ENCODE peak calls at places on chromosomes 1 and 21, in four cellular contexts. One of them, this sample, is unnamed.

GRCh38 chr1:246631426-246631825 is 65.2 kb downstream of the CNST start:
- DNase-seq in IMR-90: peak
- DNase-seq in H1: no peak
- DNase-seq in GM12878: no peak
- DNase-seq in this sample: no peak

GRCh38 chr1:83849191-83850061 is 149.5 kb downstream of the TTLL7 start:
- DNase-seq in IMR-90: no peak
- DNase-seq in H1: no peak
- DNase-seq in GM12878: no peak
- DNase-seq in this sample: no peak

GRCh38 chr1:165666152-165666551 is 32.2 kb downstream of the ALDH9A1 start:
- DNase-seq in IMR-90: peak
- DNase-seq in H1: no peak
- DNase-seq in GM12878: no peak
- DNase-seq in this sample: no peak

GRCh38 chr1:164787834-164788231 is 228.8 kb downstream of the PBX1 start:
- DNase-seq in IMR-90: no peak
- DNase-seq in H1: no peak
- DNase-seq in GM12878: no peak
- DNase-seq in this sample: no peak

GRCh38 chr1:88029142-88029541 is 654.9 kb upstream of the PKN2 start:
- DNase-seq in IMR-90: peak
- DNase-seq in H1: no peak
- DNase-seq in GM12878: no peak
- DNase-seq in this sample: no peak

GRCh38 chr1:101238041-101238515 is 1.3 kb downstream of the S1PR1 start:
- DNase-seq in IMR-90: no peak
- DNase-seq in H1: no peak
- DNase-seq in GM12878: no peak
- DNase-seq in this sample: no peak

GRCh38 chr21:44759628-44760285 is 41.9 kb downstream of the UBE2G2 start:
- DNase-seq in IMR-90: no peak
- DNase-seq in H1: no peak
- DNase-seq in GM12878: no peak
- DNase-seq in this sample: no peak

GRCh38 chr21:41977034-41977950 is 23.5 kb upstream of the C2CD2 start:
- DNase-seq in IMR-90: no peak
- DNase-seq in H1: peak
- DNase-seq in GM12878: no peak
- DNase-seq in this sample: no peak

GRCh38 chr1:188778578-188778977 is 1699.1 kb downstream of the BRINP3 start:
- DNase-seq in IMR-90: peak
- DNase-seq in H1: no peak
- DNase-seq in GM12878: no peak
- DNase-seq in this sample: no peak

GRCh38 chr1:111948209-111949131 is 41.0 kb downstream of the KCND3 start:
- DNase-seq in IMR-90: no peak
- DNase-seq in H1: no peak
- DNase-seq in GM12878: no peak
- DNase-seq in this sample: no peak

GRCh38 chr1:53553734-53554509 is 94.7 kb downstream of the DMRTB1 start:
- DNase-seq in IMR-90: no peak
- DNase-seq in H1: no peak
- DNase-seq in GM12878: no peak
- DNase-seq in this sample: no peak

GRCh38 chr1:171742577-171742922 is 685 bp upstream of the VAMP4 start:
- DNase-seq in IMR-90: peak
- DNase-seq in H1: peak
- DNase-seq in GM12878: no peak
- DNase-seq in this sample: peak

GRCh38 chr1:41380979-41381690 is 19.9 kb downstream of the FOXO6 start:
- DNase-seq in IMR-90: no peak
- DNase-seq in H1: no peak
- DNase-seq in GM12878: no peak
- DNase-seq in this sample: peak

GRCh38 chr1:244209955-244210354 is 158.9 kb downstream of the ZBTB18 start:
- DNase-seq in IMR-90: no peak
- DNase-seq in H1: no peak
- DNase-seq in GM12878: no peak
- DNase-seq in this sample: no peak

GRCh38 chr1:203219934-203220333 is 9.5 kb downstream of the CHIT1 start:
- DNase-seq in IMR-90: no peak
- DNase-seq in H1: peak
- DNase-seq in GM12878: no peak
- DNase-seq in this sample: no peak

GRCh38 chr1:156233421-156234127 is 8.4 kb upstream of the BGLAP start:
- DNase-seq in IMR-90: peak
- DNase-seq in H1: no peak
- DNase-seq in GM12878: no peak
- DNase-seq in this sample: no peak

GRCh38 chr1:9860887-9861286 is 37.1 kb upstream of the CLSTN1 start:
- DNase-seq in IMR-90: peak
- DNase-seq in H1: no peak
- DNase-seq in GM12878: no peak
- DNase-seq in this sample: no peak

GRCh38 chr1:2494323-2494693 is 18.2 kb downstream of the PLCH2 start:
- DNase-seq in IMR-90: peak
- DNase-seq in H1: no peak
- DNase-seq in GM12878: no peak
- DNase-seq in this sample: no peak

GRCh38 chr1:216883518-216883917 is 160.3 kb upstream of the ESRRG start:
- DNase-seq in IMR-90: no peak
- DNase-seq in H1: no peak
- DNase-seq in GM12878: no peak
- DNase-seq in this sample: no peak

GRCh38 chr1:204072951-204073836 is at the start of gene SOX13:
- DNase-seq in IMR-90: peak
- DNase-seq in H1: peak
- DNase-seq in GM12878: no peak
- DNase-seq in this sample: peak

GRCh38 chr21:15849161-15849560 is 119.4 kb downstream of the USP25 start:
- DNase-seq in IMR-90: no peak
- DNase-seq in H1: no peak
- DNase-seq in GM12878: no peak
- DNase-seq in this sample: no peak

GRCh38 chr1:241598234-241598633 is 41.9 kb downstream of the CHML start:
- DNase-seq in IMR-90: no peak
- DNase-seq in H1: no peak
- DNase-seq in GM12878: peak
- DNase-seq in this sample: no peak

GRCh38 chr1:44035726-44036408 is 4.6 kb upstream of the SLC6A9 start:
- DNase-seq in IMR-90: no peak
- DNase-seq in H1: no peak
- DNase-seq in GM12878: no peak
- DNase-seq in this sample: peak

GRCh38 chr1:221913351-221913750 is 171.5 kb upstream of the DUSP10 start:
- DNase-seq in IMR-90: peak
- DNase-seq in H1: no peak
- DNase-seq in GM12878: no peak
- DNase-seq in this sample: no peak

GRCh38 chr1:180675586-180675985 is 43.8 kb downstream of the XPR1 start:
- DNase-seq in IMR-90: peak
- DNase-seq in H1: no peak
- DNase-seq in GM12878: no peak
- DNase-seq in this sample: no peak

GRCh38 chr1:25798666-25799345 is 1.2 kb upstream of the SELENON start:
- DNase-seq in IMR-90: no peak
- DNase-seq in H1: no peak
- DNase-seq in GM12878: no peak
- DNase-seq in this sample: no peak

GRCh38 chr1:168688679-168689657 is 40.0 kb downstream of the DPT start:
- DNase-seq in IMR-90: no peak
- DNase-seq in H1: no peak
- DNase-seq in GM12878: no peak
- DNase-seq in this sample: no peak

GRCh38 chr1:155175927-155176371 is 2.3 kb downstream of the TRIM46 start:
- DNase-seq in IMR-90: no peak
- DNase-seq in H1: no peak
- DNase-seq in GM12878: no peak
- DNase-seq in this sample: no peak
- TF ChIP-seq CHD1 in IMR-90: no peak
- TF ChIP-seq CHD1 in H1: no peak
- TF ChIP-seq CHD1 in GM12878: no peak
- TF ChIP-seq CHD1 in this sample: no peak

GRCh38 chr1:40316595-40317393 is at the start of gene COL9A2:
- DNase-seq in IMR-90: no peak
- DNase-seq in H1: peak
- DNase-seq in GM12878: no peak
- DNase-seq in this sample: no peak
- TF ChIP-seq CHD1 in IMR-90: no peak
- TF ChIP-seq CHD1 in H1: no peak
- TF ChIP-seq CHD1 in GM12878: no peak
- TF ChIP-seq CHD1 in this sample: no peak

GRCh38 chr1:193104496-193104905 is 713 bp downstream of the GLRX2 start:
- DNase-seq in IMR-90: peak
- DNase-seq in H1: peak
- DNase-seq in GM12878: no peak
- DNase-seq in this sample: peak
- TF ChIP-seq CHD1 in IMR-90: no peak
- TF ChIP-seq CHD1 in H1: no peak
- TF ChIP-seq CHD1 in GM12878: no peak
- TF ChIP-seq CHD1 in this sample: peak

DNA sequence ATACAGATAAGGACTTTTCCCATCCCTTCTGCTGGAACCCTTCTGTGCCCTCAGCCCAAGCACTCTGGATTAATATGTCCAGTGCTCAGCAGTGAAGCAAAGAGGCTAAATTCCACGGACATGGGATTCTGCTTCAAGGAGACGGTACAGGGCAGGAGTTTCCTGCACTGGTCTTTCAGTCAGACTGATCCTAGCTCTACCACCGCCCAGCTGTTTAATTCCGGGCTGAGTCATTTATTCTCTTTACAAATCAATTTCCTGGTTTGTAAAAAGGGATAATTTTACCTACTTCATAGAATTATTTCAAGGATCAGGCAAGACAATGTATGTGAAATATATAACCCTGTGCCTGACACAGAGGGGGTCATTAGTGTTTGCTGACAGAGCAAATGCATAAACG is 41.6 kb upstream of the NRDC start:
- DNase-seq in IMR-90: peak
- DNase-seq in H1: no peak
- DNase-seq in GM12878: no peak
- DNase-seq in this sample: no peak
- TF ChIP-seq CHD1 in IMR-90: no peak
- TF ChIP-seq CHD1 in H1: no peak
- TF ChIP-seq CHD1 in GM12878: no peak
- TF ChIP-seq CHD1 in this sample: no peak

GRCh38 chr1:78334952-78335351 is 155.8 kb upstream of the PTGFR start:
- DNase-seq in IMR-90: no peak
- DNase-seq in H1: no peak
- DNase-seq in GM12878: no peak
- DNase-seq in this sample: no peak

GRCh38 chr1:78331799-78332198 is 159.0 kb upstream of the PTGFR start:
- DNase-seq in IMR-90: no peak
- DNase-seq in H1: no peak
- DNase-seq in GM12878: no peak
- DNase-seq in this sample: no peak

GRCh38 chr1:78329475-78329874 is 161.3 kb upstream of the PTGFR start:
- DNase-seq in IMR-90: no peak
- DNase-seq in H1: no peak
- DNase-seq in GM12878: no peak
- DNase-seq in this sample: no peak

GRCh38 chr1:78334114-78334513 is 156.7 kb upstream of the PTGFR start:
- DNase-seq in IMR-90: peak
- DNase-seq in H1: no peak
- DNase-seq in GM12878: no peak
- DNase-seq in this sample: no peak

GRCh38 chr1:78333426-78334012 is 157.3 kb upstream of the PTGFR start:
- DNase-seq in IMR-90: peak
- DNase-seq in H1: no peak
- DNase-seq in GM12878: no peak
- DNase-seq in this sample: peak
- TF ChIP-seq CHD1 in IMR-90: no peak
- TF ChIP-seq CHD1 in H1: no peak
- TF ChIP-seq CHD1 in GM12878: no peak
- TF ChIP-seq CHD1 in this sample: no peak

GRCh38 chr1:200206761-200207160 is 179.3 kb downstream of the NR5A2 start:
- DNase-seq in IMR-90: no peak
- DNase-seq in H1: no peak
- DNase-seq in GM12878: no peak
- DNase-seq in this sample: no peak
- TF ChIP-seq CHD1 in IMR-90: no peak
- TF ChIP-seq CHD1 in H1: no peak
- TF ChIP-seq CHD1 in GM12878: no peak
- TF ChIP-seq CHD1 in this sample: no peak

GRCh38 chr1:213670692-213671023 is 317.1 kb upstream of the PROX1 start:
- DNase-seq in IMR-90: no peak
- DNase-seq in H1: no peak
- DNase-seq in GM12878: no peak
- DNase-seq in this sample: no peak

GRCh38 chr1:213666113-213666512 is 321.7 kb upstream of the PROX1 start:
- DNase-seq in IMR-90: no peak
- DNase-seq in H1: no peak
- DNase-seq in GM12878: no peak
- DNase-seq in this sample: no peak

GRCh38 chr1:213669964-213670691 is 317.6 kb upstream of the PROX1 start:
- DNase-seq in IMR-90: no peak
- DNase-seq in H1: peak
- DNase-seq in GM12878: no peak
- DNase-seq in this sample: no peak

GRCh38 chr1:213666922-213667321 is 320.9 kb upstream of the PROX1 start:
- DNase-seq in IMR-90: no peak
- DNase-seq in H1: no peak
- DNase-seq in GM12878: no peak
- DNase-seq in this sample: no peak

GRCh38 chr1:213669512-213669911 is 318.3 kb upstream of the PROX1 start:
- DNase-seq in IMR-90: no peak
- DNase-seq in H1: no peak
- DNase-seq in GM12878: no peak
- DNase-seq in this sample: no peak
- TF ChIP-seq CHD1 in IMR-90: no peak
- TF ChIP-seq CHD1 in H1: no peak
- TF ChIP-seq CHD1 in GM12878: no peak
- TF ChIP-seq CHD1 in this sample: no peak

GRCh38 chr1:229846351-229846750 is 220.3 kb downstream of the URB2 start:
- DNase-seq in IMR-90: no peak
- DNase-seq in H1: no peak
- DNase-seq in GM12878: no peak
- DNase-seq in this sample: no peak

GRCh38 chr1:229853751-229854150 is 213.3 kb upstream of the GALNT2 start:
- DNase-seq in IMR-90: no peak
- DNase-seq in H1: no peak
- DNase-seq in GM12878: no peak
- DNase-seq in this sample: no peak

GRCh38 chr1:229844675-229845074 is 218.6 kb downstream of the URB2 start:
- DNase-seq in IMR-90: no peak
- DNase-seq in H1: no peak
- DNase-seq in GM12878: no peak
- DNase-seq in this sample: no peak

GRCh38 chr1:229845410-229846138 is 219.5 kb downstream of the URB2 start:
- DNase-seq in IMR-90: no peak
- DNase-seq in H1: no peak
- DNase-seq in GM12878: no peak
- DNase-seq in this sample: no peak

GRCh38 chr1:229848762-229849677 is 218.0 kb upstream of the GALNT2 start:
- DNase-seq in IMR-90: peak
- DNase-seq in H1: no peak
- DNase-seq in GM12878: no peak
- DNase-seq in this sample: peak
- TF ChIP-seq CHD1 in IMR-90: no peak
- TF ChIP-seq CHD1 in H1: no peak
- TF ChIP-seq CHD1 in GM12878: no peak
- TF ChIP-seq CHD1 in this sample: no peak

GRCh38 chr1:1119272-1119890 is 3.5 kb upstream of the C1orf159 start:
- DNase-seq in IMR-90: no peak
- DNase-seq in H1: no peak
- DNase-seq in GM12878: no peak
- DNase-seq in this sample: no peak
- TF ChIP-seq CHD1 in IMR-90: no peak
- TF ChIP-seq CHD1 in H1: no peak
- TF ChIP-seq CHD1 in GM12878: no peak
- TF ChIP-seq CHD1 in this sample: no peak

This sample was measured in K562.